ENCODE peak calls at places on chromosomes 1 and 21, in six cellular contexts. G, A, Y, H, I and T are unnamed samples.

GRCh38 chr21:40158356-40158755 is 291.1 kb downstream of the PCP4 start:
- DNase-seq in G (no peak), I (no peak), Y (no peak), H (no peak), A (no peak), T (no peak)

GRCh38 chr21:14056771-14057191 is 154.0 kb downstream of the LIPI start:
- DNase-seq in A (no peak), Y (no peak), G (no peak), H (no peak), I (no peak), T (no peak)

GRCh38 chr1:3465935-3466321 is 11.5 kb downstream of the ARHGEF16 start:
- DNase-seq in I (no peak), A (no peak), H (no peak), Y (peak; percentile 0), G (no peak), T (no peak)

GRCh38 chr1:10904396-10905358 is 107.8 kb upstream of the TARDBP start:
- DNase-seq in G (no peak), H (no peak), Y (peak; percentile 84), A (peak; percentile 47), I (no peak), T (no peak)

GRCh38 chr1:150763631-150764223 is 1.9 kb downstream of the CTSS start:
- DNase-seq in G (no peak), H (no peak), Y (no peak), I (no peak), A (no peak), T (no peak)

GRCh38 chr1:189033171-189033570 is 1444.5 kb downstream of the BRINP3 start:
- DNase-seq in G (no peak), I (no peak), Y (no peak), A (no peak), H (no peak), T (no peak)

GRCh38 chr1:96072021-96072420 is 649.6 kb upstream of the PTBP2 start:
- DNase-seq in I (no peak), H (no peak), G (no peak), Y (no peak), A (no peak), T (no peak)

GRCh38 chr1:100028765-100029164 is 59.0 kb downstream of the SLC35A3 start:
- DNase-seq in G (no peak), Y (no peak), A (no peak), I (no peak), H (no peak), T (no peak)

GRCh38 chr1:59128239-59128736 is 168.6 kb upstream of the FGGY start:
- DNase-seq in H (no peak), I (no peak), G (no peak), Y (no peak), A (no peak), T (no peak)

GRCh38 chr1:151061012-151061401 is 810 bp downstream of the MLLT11 start:
- DNase-seq in H (no peak), A (no peak), I (no peak), G (peak; percentile 31), Y (peak; percentile 66), T (no peak)

GRCh38 chr21:33550772-33551660 is 8.2 kb downstream of the SON start:
- DNase-seq in H (no peak), A (no peak), G (no peak), Y (no peak), I (no peak), T (no peak)

GRCh38 chr1:163999131-163999530 is 559.9 kb upstream of the PBX1 start:
- DNase-seq in Y (no peak), H (no peak), A (no peak), G (no peak), I (no peak), T (no peak)

GRCh38 chr21:45397381-45397780 is 7.6 kb upstream of the COL18A1 start:
- DNase-seq in G (no peak), H (no peak), I (no peak), Y (no peak), A (no peak), T (no peak)

GRCh38 chr21:24375201-24375600 is 1232.1 kb downstream of the MRPL39 start:
- DNase-seq in I (no peak), Y (peak; percentile 47), H (no peak), G (no peak), A (no peak), T (no peak)

GRCh38 chr1:205276334-205277065 is 45.0 kb downstream of the NUAK2 start:
- DNase-seq in Y (no peak), A (no peak), H (no peak), G (no peak), I (no peak), T (no peak)

GRCh38 chr1:41935226-41935625 is 16.5 kb upstream of the HIVEP3 start:
- DNase-seq in G (no peak), I (no peak), A (no peak), H (no peak), Y (no peak), T (no peak)

GRCh38 chr1:45815667-45816458 is 12.5 kb downstream of the MAST2 start:
- DNase-seq in H (no peak), I (no peak), Y (no peak), A (no peak), G (no peak), T (no peak)

GRCh38 chr21:16455526-16455925 is 725.7 kb downstream of the USP25 start:
- DNase-seq in A (no peak), H (no peak), G (no peak), Y (no peak), I (no peak), T (no peak)

GRCh38 chr21:21158376-21158918 is 160.2 kb downstream of the NCAM2 start:
- DNase-seq in Y (no peak), G (no peak), H (no peak), A (no peak), I (no peak), T (no peak)

GRCh38 chr1:70042090-70042716 is 163.2 kb downstream of the LRRC40 start:
- DNase-seq in I (no peak), Y (no peak), G (no peak), H (no peak), A (no peak), T (no peak)

GRCh38 chr1:6738987-6739386 is 37.4 kb upstream of the DNAJC11 start:
- DNase-seq in Y (no peak), H (no peak), G (no peak), A (no peak), I (no peak), T (no peak)

GRCh38 chr1:56095924-56096655 is 483.3 kb downstream of the PLPP3 start:
- DNase-seq in Y (no peak), I (no peak), H (peak; percentile 11), A (no peak), G (peak; percentile 60), T (peak; percentile 41)

GRCh38 chr1:61539720-61540462 is 185.1 kb downstream of the TM2D1 start:
- DNase-seq in I (no peak), Y (no peak), A (no peak), G (no peak), H (no peak), T (no peak)

GRCh38 chr21:31282095-31282709 is 61.9 kb downstream of the TIAM1 start:
- DNase-seq in A (no peak), I (no peak), Y (no peak), H (peak; percentile 8), G (no peak), T (peak; percentile 10)

GRCh38 chr1:31458287-31458896 is 45.4 kb downstream of the SERINC2 start:
- DNase-seq in H (no peak), A (no peak), Y (no peak), G (no peak), I (no peak), T (no peak)

GRCh38 chr1:237042467-237042891 is 495 bp downstream of the RYR2 start:
- DNase-seq in Y (peak; percentile 22), H (no peak), A (no peak), G (peak; percentile 63), I (no peak), T (no peak)

GRCh38 chr1:219621047-219621786 is 8.3 kb upstream of the ZC3H11B start:
- DNase-seq in Y (no peak), I (no peak), G (no peak), A (no peak), H (no peak), T (no peak)

GRCh38 chr1:160416369-160416768 is 16.0 kb downstream of the VANGL2 start:
- DNase-seq in I (no peak), H (no peak), Y (peak; percentile 65), G (no peak), A (no peak), T (no peak)
- TF ChIP-seq CTCF in I (peak; percentile 59), H (peak; percentile 25), Y (peak; percentile 67), G (no peak), A (no peak), T (peak; percentile 4)

GRCh38 chr1:35707253-35708178 is 11.2 kb downstream of the C1orf216 start:
- DNase-seq in H (peak; percentile 35), A (no peak), Y (peak; percentile 63), G (no peak), I (no peak), T (no peak)

GRCh38 chr1:35702540-35702939 is 16.1 kb downstream of the C1orf216 start:
- DNase-seq in H (no peak), A (no peak), Y (no peak), G (no peak), I (no peak), T (no peak)

GRCh38 chr1:35708952-35709351 is 9.7 kb downstream of the C1orf216 start:
- DNase-seq in H (no peak), Y (no peak), A (no peak), I (no peak), G (no peak), T (no peak)

GRCh38 chr1:35706846-35707245 is 11.8 kb downstream of the C1orf216 start:
- DNase-seq in A (no peak), Y (no peak), H (no peak), G (no peak), I (no peak), T (no peak)

GRCh38 chr1:35708179-35708891 is 10.3 kb downstream of the C1orf216 start:
- DNase-seq in A (no peak), H (no peak), I (no peak), G (no peak), Y (peak; percentile 25), T (no peak)
- H3K4me1 ChIP-seq in A (peaks cover 15% of the 10 kb centered on the region), H (peaks cover 18% of the 10 kb centered on the region), I (no peaks in the 10 kb centered on the region), G (peaks cover 17% of the 10 kb centered on the region), Y (no peaks in the 10 kb centered on the region), T (no peaks in the 10 kb centered on the region)

GRCh38 chr1:215082532-215083407 is at the start of gene KCNK2:
- DNase-seq in I (no peak), Y (peak; percentile 10), G (peak; percentile 66), A (no peak), H (no peak), T (no peak)
- TF ChIP-seq CTCF in I (no peak), Y (no peak), G (no peak), A (no peak), H (no peak), T (no peak)

GRCh38 chr1:183844806-183845205 is 39.9 kb downstream of the RGL1 start:
- DNase-seq in H (no peak), I (no peak), Y (no peak), G (no peak), A (no peak), T (no peak)

GRCh38 chr1:183840140-183840539 is 35.2 kb downstream of the RGL1 start:
- DNase-seq in H (no peak), I (no peak), G (no peak), Y (no peak), A (no peak), T (no peak)

GRCh38 chr1:183841950-183842816 is 37.3 kb downstream of the RGL1 start:
- DNase-seq in I (peak; percentile 21), Y (peak; percentile 42), A (no peak), H (peak; percentile 26), G (no peak), T (peak; percentile 43)

GRCh38 chr1:183842817-183843187 is 37.9 kb downstream of the RGL1 start:
- DNase-seq in G (no peak), Y (no peak), A (no peak), I (no peak), H (no peak), T (no peak)

GRCh38 chr1:183841550-183841949 is 36.6 kb downstream of the RGL1 start:
- DNase-seq in H (no peak), A (no peak), Y (no peak), I (no peak), G (no peak), T (no peak)
- H3K4me1 ChIP-seq in H (peaks cover 5% of the 10 kb centered on the region), A (peaks cover 12% of the 10 kb centered on the region), Y (peaks cover 19% of the 10 kb centered on the region), I (no peaks in the 10 kb centered on the region), G (peaks cover 8% of the 10 kb centered on the region), T (peaks cover 8% of the 10 kb centered on the region)